ENCODE peak calls at places on chromosomes 4 and X, in four cellular contexts. A is CD8-positive, alpha-beta T cell; G is fibroblast of lung; V is endodermal cell. C is an unnamed sample.
A peak's percentile ranks its signal among the peaks of the same experiment; 100 is the strongest.

GRCh38 chr4:173527103-173527876 is 2.7 kb downstream of the HAND2 start:
- DNase-seq in V (peak; percentile 92), G (no peak), A (no peak), C (peak; percentile 85)

GRCh38 chr4:6972911-6973310 is 63.3 kb downstream of the TBC1D14 start:
- DNase-seq in A (no peak), V (peak; percentile 82), G (peak; percentile 11), C (peak; percentile 79)

GRCh38 chr4:5957091-5957490 is 61.1 kb downstream of the C4orf50 start:
- DNase-seq in A (no peak), G (no peak), V (peak; percentile 40), C (no peak)

GRCh38 chrX:47223476-47224250 is 5.2 kb downstream of the CDK16 start:
- DNase-seq in V (no peak), A (no peak), G (no peak), C (no peak)

GRCh38 chrX:134026732-134027311 is 41.4 kb upstream of the GPC3 start:
- DNase-seq in V (peak; percentile 83), A (no peak), G (peak; percentile 5), C (peak; percentile 48)

GRCh38 chrX:110403839-110404238 is 45.2 kb downstream of the RTL9 start:
- DNase-seq in G (peak; percentile 82), V (no peak), A (no peak), C (no peak)

GRCh38 chr4:26937567-26937966 is 76.9 kb downstream of the STIM2 start:
- DNase-seq in G (no peak), A (no peak), V (no peak), C (no peak)

GRCh38 chr4:186657766-186658165 is 65.9 kb downstream of the FAT1 start:
- DNase-seq in G (peak; percentile 69), V (no peak), A (no peak), C (peak; percentile 49)

GRCh38 chr4:128060130-128060619 is 937 bp upstream of the LARP1B start:
- DNase-seq in A (no peak), G (no peak), V (no peak), C (no peak)

GRCh38 chr4:87565746-87566145 is 36.6 kb upstream of the SPARCL1 start:
- DNase-seq in A (no peak), V (no peak), G (no peak), C (no peak)

GRCh38 chr4:112170451-112170993 is 25.3 kb downstream of the FAM241A start:
- DNase-seq in G (peak; percentile 73), A (no peak), V (no peak), C (no peak)

GRCh38 chr4:112168719-112169500 is 23.7 kb downstream of the FAM241A start:
- DNase-seq in A (no peak), V (no peak), G (no peak), C (no peak)

GRCh38 chr4:112172180-112172579 is 26.9 kb downstream of the FAM241A start:
- DNase-seq in A (no peak), V (no peak), G (no peak), C (no peak)

DNA sequence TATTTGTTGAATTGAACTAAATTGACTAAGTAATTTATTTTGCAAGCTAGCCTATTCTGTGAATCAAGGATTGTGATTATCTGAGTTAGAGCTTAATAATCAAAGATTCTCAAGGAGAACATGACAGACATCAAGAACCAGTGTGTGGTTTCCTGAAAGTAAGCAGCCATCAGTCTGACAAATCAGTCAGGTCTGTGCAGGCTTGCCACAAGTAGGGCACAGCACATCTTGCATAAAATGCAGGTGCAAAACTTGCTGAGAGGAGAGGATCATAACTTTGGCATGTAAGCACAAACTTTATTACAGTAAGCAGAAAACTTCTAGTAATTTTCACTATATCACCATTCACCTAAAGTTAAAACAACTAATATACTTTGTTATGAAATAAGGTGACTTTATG is 22.5 kb downstream of the FAM241A start:
- DNase-seq in V (no peak), G (peak; percentile 12), A (no peak), C (no peak)
- H3K4me3 ChIP-seq in V (no peak overlapping the region), G (no peak overlapping the region), A (no peak overlapping the region), C (no peak overlapping the region)

DNA sequence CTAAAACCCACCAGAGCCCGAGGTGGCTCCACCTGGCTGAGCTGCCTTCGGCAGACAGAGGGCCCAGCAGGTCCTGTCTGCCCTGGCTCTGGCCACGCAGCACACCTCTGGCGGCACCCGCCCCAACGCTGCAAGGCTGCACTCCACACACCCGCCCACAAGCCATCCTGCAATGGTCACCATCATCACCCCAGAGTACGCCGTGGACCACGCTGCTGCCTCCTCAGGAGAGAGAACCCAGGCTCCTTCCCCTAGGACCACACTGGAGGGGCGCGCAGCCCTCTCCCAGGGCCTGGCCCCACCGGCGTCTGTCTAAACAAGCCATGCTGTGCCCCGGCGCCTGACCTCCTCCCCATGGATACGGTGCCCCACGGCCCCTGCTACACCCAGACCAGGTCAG is 39.6 kb upstream of the CPLX1 start:
- DNase-seq in A (no peak), V (no peak), G (no peak), C (no peak)
- H3K36me3 ChIP-seq in A (peaks cover 32% of the 10 kb centered on the region), V (peaks cover 41% of the 10 kb centered on the region), G (peaks cover 40% of the 10 kb centered on the region), C (peaks cover 20% of the 10 kb centered on the region)

GRCh38 chrX:120016068-120016441 is 61.4 kb downstream of the RHOXF2B start:
- DNase-seq in A (no peak), G (no peak), V (no peak), C (no peak)

GRCh38 chrX:120014354-120015129 is 62.9 kb downstream of the RHOXF2B start:
- DNase-seq in G (no peak), A (no peak), V (peak; percentile 54), C (peak; percentile 52)

GRCh38 chrX:120020305-120020704 is 57.2 kb downstream of the RHOXF2B start:
- DNase-seq in G (no peak), V (no peak), A (no peak), C (no peak)

DNA sequence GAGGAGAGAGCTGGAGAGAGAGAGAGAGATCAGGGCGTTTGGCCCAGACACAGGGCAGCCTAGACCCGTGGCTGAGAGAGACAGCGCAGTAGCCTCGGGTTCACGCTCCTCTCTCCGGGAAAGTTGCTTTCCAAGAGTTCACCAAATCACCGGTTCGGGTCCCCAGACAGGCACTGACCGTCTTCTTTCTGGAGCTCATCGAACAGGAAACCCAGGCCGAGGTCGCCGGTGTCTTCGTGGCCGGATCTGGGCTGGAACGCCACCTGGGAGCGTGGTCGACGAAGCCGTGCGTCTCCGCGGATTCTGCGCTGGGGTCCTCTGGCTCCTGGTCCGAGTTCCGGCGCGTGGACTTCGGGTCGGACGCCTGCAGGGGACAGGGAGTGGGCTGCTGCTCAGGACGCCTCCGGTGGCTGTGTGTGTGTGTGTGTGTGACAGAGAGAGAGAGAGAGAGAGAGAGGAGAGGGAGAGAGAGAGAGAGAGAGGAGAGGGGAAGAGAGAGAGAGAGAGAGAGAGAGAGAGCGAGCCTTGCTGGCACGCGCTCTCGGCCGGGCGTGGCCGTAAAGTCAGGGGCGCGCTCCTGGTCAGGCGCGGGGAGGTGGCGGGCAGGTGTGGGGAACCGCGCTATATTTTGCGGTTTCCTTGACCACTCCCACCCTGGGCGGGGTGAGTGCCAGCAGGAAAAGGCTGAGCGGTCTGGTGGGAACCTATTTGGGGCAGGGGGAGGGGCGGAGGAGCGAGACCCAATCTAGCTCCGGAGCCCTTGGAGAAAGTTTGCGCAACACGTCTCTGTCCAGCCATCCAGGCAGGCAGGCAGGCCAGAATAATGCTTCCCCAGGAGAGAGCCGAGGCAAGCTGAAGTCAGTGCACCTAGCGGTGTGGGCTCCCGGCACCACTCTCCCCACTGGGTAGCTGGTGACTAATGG is 62.1 kb downstream of the RHOXF2B start:
- DNase-seq in G (no peak), A (no peak), V (peak; percentile 67), C (peak; percentile 68)
- H3K4me3 ChIP-seq in G (no peak overlapping the region), A (peak overlapping the region; percentile 33), V (peak overlapping the region; percentile 62), C (peak overlapping the region; percentile 39)

GRCh38 chr4:44704673-44705072 is 21.7 kb downstream of the GNPDA2 start:
- DNase-seq in V (no peak), A (no peak), G (no peak), C (no peak)
- H3K36me3 ChIP-seq in V (peaks cover 20% of the 10 kb centered on the region), A (peaks cover 10% of the 10 kb centered on the region), G (peaks cover 4% of the 10 kb centered on the region), C (peaks cover 4% of the 10 kb centered on the region)

DNA sequence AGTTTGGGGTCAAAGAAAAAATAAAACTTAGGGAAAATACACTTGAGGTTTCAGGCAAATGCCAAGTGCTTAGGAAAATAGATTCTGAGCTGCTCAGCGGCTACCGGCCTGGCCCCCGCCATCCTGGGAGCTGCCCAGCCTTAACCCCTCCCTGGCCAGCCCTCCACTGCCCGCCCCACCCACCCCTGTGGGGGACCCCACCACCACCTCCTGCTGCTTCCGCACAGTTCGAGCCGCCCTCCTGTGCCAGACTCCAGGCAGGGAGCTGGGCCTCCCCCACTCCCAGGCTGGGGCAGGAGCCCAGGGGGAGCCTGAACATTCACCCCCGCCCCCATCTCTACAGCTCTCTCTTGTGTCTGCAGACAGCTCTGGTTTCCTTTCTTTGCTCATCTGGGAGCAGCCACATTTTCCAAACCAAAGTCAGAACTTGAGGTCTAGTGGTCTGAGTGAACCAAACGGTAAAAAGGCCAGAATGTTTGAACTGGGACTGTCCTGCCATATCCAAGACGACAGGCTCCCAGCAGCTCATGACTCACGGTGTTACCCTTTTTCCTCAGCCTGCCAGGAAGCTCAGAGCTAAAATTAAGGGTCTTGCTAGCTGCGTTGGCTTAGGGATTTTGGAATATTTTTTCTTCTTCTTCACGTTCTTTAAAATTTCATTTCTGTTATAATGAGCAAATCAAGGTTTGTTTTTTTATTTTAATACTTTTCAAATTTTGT is 4.7 kb upstream of the FGFR3 start:
- DNase-seq in G (no peak), A (no peak), V (no peak), C (peak; percentile 82)
- H3K4me3 ChIP-seq in G (no peak overlapping the region), A (no peak overlapping the region), V (no peak overlapping the region), C (no peak overlapping the region)